ENCODE peak calls at places on chromosomes 4 and X, in nine cellular contexts. E, T, D, X, G, Y, J, W and S are unnamed samples.

GRCh38 chr4:83178029-83178428 is 63.5 kb upstream of the PLAC8 start:
- DNase-seq in W (no peak), D (no peak), X (no peak), E (no peak), T (no peak), J (no peak), Y (no peak), G (no peak), S (no peak)

GRCh38 chr4:7763788-7764187 is 175.9 kb downstream of the AFAP1 start:
- DNase-seq in J (no peak), W (peak), D (no peak), X (no peak), E (no peak), Y (peak), T (no peak), G (no peak), S (no peak)

GRCh38 chr4:146029939-146030710 is 91.5 kb upstream of the ZNF827 start:
- DNase-seq in E (no peak), D (no peak), J (no peak), X (no peak), G (peak), T (no peak), W (no peak), Y (no peak), S (no peak)

GRCh38 chr4:16067515-16067914 is 16.3 kb downstream of the PROM1 start:
- DNase-seq in T (no peak), Y (no peak), D (no peak), X (peak), E (no peak), W (no peak), G (no peak), J (no peak), S (no peak)

GRCh38 chr4:147754037-147754445 is 22.2 kb downstream of the ARHGAP10 start:
- DNase-seq in G (no peak), D (no peak), J (no peak), T (no peak), E (no peak), Y (no peak), W (peak), X (no peak), S (no peak)

GRCh38 chr4:20333141-20333690 is 81.5 kb downstream of the SLIT2 start:
- DNase-seq in E (no peak), G (no peak), X (no peak), D (no peak), T (no peak), Y (no peak), J (no peak), W (no peak), S (no peak)

GRCh38 chr4:74006009-74006476 is 7.6 kb upstream of the CXCL5 start:
- DNase-seq in Y (no peak), T (no peak), W (no peak), X (no peak), J (no peak), E (no peak), G (no peak), D (no peak), S (no peak)

GRCh38 chrX:1391370-1391706 is 575 bp downstream of the SLC25A6 start:
- DNase-seq in J (peak), G (peak), E (peak), Y (peak), X (no peak), T (no peak), W (peak), D (no peak), S (no peak)

GRCh38 chr4:113131621-113132020 is 82.2 kb downstream of the ANK2 start:
- DNase-seq in Y (no peak), J (no peak), T (no peak), X (no peak), G (no peak), W (no peak), D (no peak), E (no peak), S (no peak)

GRCh38 chrX:9935436-9935835 is 31.7 kb upstream of the CLDN34 start:
- DNase-seq in J (no peak), G (no peak), Y (no peak), D (no peak), X (no peak), E (no peak), W (no peak), T (no peak), S (no peak)

GRCh38 chr4:77240469-77241066 is 83.6 kb downstream of the CCNG2 start:
- DNase-seq in J (peak), G (peak), Y (peak), E (peak), D (peak), T (no peak), X (peak), W (peak), S (peak)

GRCh38 chr4:143225167-143225566 is 40.5 kb downstream of the USP38 start:
- DNase-seq in G (no peak), W (no peak), Y (no peak), X (no peak), E (no peak), J (no peak), T (no peak), D (no peak), S (no peak)

GRCh38 chrX:26562156-26562555 is 346.2 kb downstream of the MAGEB5 start:
- DNase-seq in Y (no peak), X (no peak), E (no peak), J (no peak), D (no peak), G (no peak), T (no peak), W (no peak), S (no peak)

GRCh38 chr4:163534056-163534455 is 39.6 kb downstream of the TMA16 start:
- DNase-seq in T (no peak), G (no peak), J (no peak), E (no peak), X (no peak), W (no peak), D (no peak), Y (no peak), S (no peak)

GRCh38 chr4:166078956-166079355 is 205.9 kb downstream of the TLL1 start:
- DNase-seq in D (no peak), Y (peak), G (no peak), W (no peak), X (no peak), E (no peak), J (no peak), T (no peak), S (no peak)

GRCh38 chrX:115592997-115593734 is 32.2 kb downstream of the PLS3 start:
- DNase-seq in E (no peak), D (no peak), X (no peak), W (peak), T (no peak), Y (no peak), G (no peak), J (no peak), S (no peak)

GRCh38 chrX:7111518-7111917 is 36.0 kb upstream of the STS start:
- DNase-seq in W (no peak), T (no peak), X (no peak), D (no peak), J (no peak), Y (no peak), G (no peak), E (no peak), S (no peak)

GRCh38 chrX:70439016-70439415 is 5.6 kb upstream of the DLG3 start:
- DNase-seq in J (no peak), T (no peak), G (no peak), D (no peak), W (no peak), X (no peak), Y (no peak), E (no peak), S (no peak)

GRCh38 chr4:158996669-158997074 is 106.2 kb upstream of the RAPGEF2 start:
- DNase-seq in D (no peak), Y (peak), X (no peak), J (no peak), W (peak), T (peak), E (no peak), G (no peak), S (peak)

GRCh38 chrX:103913356-103914020 is 48.9 kb upstream of the TMSB15B start:
- DNase-seq in X (no peak), J (no peak), D (no peak), T (no peak), W (no peak), G (no peak), E (no peak), Y (no peak), S (peak)

GRCh38 chrX:38898261-38898660 is 97.0 kb downstream of the MID1IP1 start:
- DNase-seq in W (no peak), Y (no peak), E (no peak), G (no peak), J (no peak), D (peak), X (no peak), T (no peak), S (no peak)

GRCh38 chr4:136823020-136823419 is 709.3 kb downstream of the PCDH18 start:
- DNase-seq in X (no peak), E (no peak), J (no peak), T (no peak), Y (no peak), D (no peak), W (no peak), G (no peak), S (no peak)

GRCh38 chrX:153557618-153558017 is 40.2 kb downstream of the ATP2B3 start:
- DNase-seq in D (no peak), X (no peak), T (no peak), E (no peak), J (no peak), W (no peak), Y (no peak), G (no peak), S (no peak)

GRCh38 chr4:165324918-165325304 is 2.6 kb upstream of the MSMO1 start:
- DNase-seq in G (no peak), W (no peak), X (no peak), Y (no peak), E (no peak), J (no peak), D (no peak), T (no peak), S (no peak)

GRCh38 chrX:154043003-154043402 is 23.3 kb upstream of the IRAK1 start:
- DNase-seq in W (no peak), D (no peak), E (no peak), J (no peak), T (no peak), G (no peak), Y (no peak), X (no peak), S (no peak)

GRCh38 chrX:1673337-1673736 is 58.5 kb downstream of the ASMT start:
- DNase-seq in J (no peak), E (no peak), W (no peak), X (no peak), D (peak), T (no peak), Y (no peak), G (peak), S (no peak)

GRCh38 chr4:93775551-93775950 is 53.0 kb upstream of the ATOH1 start:
- DNase-seq in J (no peak), W (no peak), G (no peak), T (no peak), D (no peak), Y (no peak), E (no peak), X (no peak), S (no peak)

GRCh38 chr4:151797131-151797530 is 36.3 kb upstream of the GATB start:
- DNase-seq in X (no peak), W (no peak), Y (no peak), G (peak), J (no peak), T (no peak), D (no peak), E (no peak), S (no peak)

GRCh38 chr4:76435689-76436176 is 704 bp downstream of the SHROOM3 start:
- DNase-seq in Y (no peak), E (no peak), W (no peak), X (no peak), T (no peak), G (no peak), D (no peak), J (no peak), S (no peak)

GRCh38 chrX:55057691-55058249 is 17.1 kb upstream of the PAGE2B start:
- DNase-seq in E (no peak), D (peak), T (no peak), W (peak), X (no peak), Y (peak), J (no peak), G (peak), S (no peak)

GRCh38 chr4:180655886-180656285 is 1587.3 kb upstream of the TENM3 start:
- DNase-seq in E (no peak), X (no peak), G (no peak), W (no peak), D (no peak), J (no peak), Y (no peak), T (no peak), S (no peak)

GRCh38 chrX:45006002-45006800 is 133.2 kb downstream of the KDM6A start:
- DNase-seq in X (no peak), D (no peak), T (peak), W (peak), J (no peak), G (no peak), E (no peak), Y (no peak), S (no peak)

GRCh38 chr4:83618431-83618830 is 82.5 kb downstream of the GPAT3 start:
- DNase-seq in X (no peak), Y (peak), J (no peak), W (peak), E (no peak), G (peak), D (no peak), T (peak), S (peak)

GRCh38 chrX:136647969-136648368 is at the start of gene CD40LG:
- DNase-seq in E (no peak), T (no peak), J (no peak), Y (no peak), D (no peak), W (no peak), X (no peak), G (no peak), S (no peak)

GRCh38 chr4:162015090-162015489 is 148.7 kb downstream of the FSTL5 start:
- DNase-seq in J (no peak), D (peak), G (no peak), Y (no peak), E (no peak), T (no peak), X (no peak), W (no peak), S (no peak)

GRCh38 chr4:793941-794621 is 31.8 kb downstream of the CPLX1 start:
- DNase-seq in W (no peak), X (no peak), Y (no peak), T (no peak), G (no peak), J (no peak), D (no peak), E (no peak), S (no peak)

GRCh38 chr4:27123050-27123768 is 262.6 kb downstream of the STIM2 start:
- DNase-seq in X (no peak), Y (no peak), D (no peak), G (peak), W (no peak), T (no peak), J (no peak), E (no peak), S (no peak)

GRCh38 chr4:53132117-53132889 is 233.6 kb downstream of the SCFD2 start:
- DNase-seq in X (no peak), T (no peak), W (no peak), G (no peak), D (no peak), J (no peak), Y (no peak), E (no peak), S (no peak)

GRCh38 chr4:16129336-16129735 is 45.5 kb upstream of the PROM1 start:
- DNase-seq in T (no peak), X (no peak), W (no peak), G (peak), J (no peak), E (no peak), D (no peak), Y (no peak), S (no peak)